ENCODE peak calls at places on chromosome 9, in seven cellular contexts. M is upper lobe of left lung, O is ovary, L is transverse colon, H is HepG2, W is tibial nerve, Q is H1. G is an unnamed sample.

GRCh38 chr9:31637265-31637664 is 747.2 kb upstream of the ACO1 start:
- DNase-seq in M (no peak), O (no peak), L (no peak), H (no peak), W (no peak), Q (no peak), G (no peak)

GRCh38 chr9:74577956-74578355 is 80.8 kb downstream of the RORB start:
- DNase-seq in M (no peak), O (no peak), L (no peak), H (peak; percentile 9), W (no peak), Q (no peak), G (no peak)

GRCh38 chr9:135198889-135199288 is 111.4 kb downstream of the OLFM1 start:
- DNase-seq in M (no peak), O (no peak), L (no peak), H (no peak), W (no peak), Q (no peak), G (no peak)

GRCh38 chr9:131669234-131670172 is 70.4 kb downstream of the RAPGEF1 start:
- DNase-seq in M (no peak), O (no peak), L (no peak), H (no peak), W (no peak), Q (no peak), G (no peak)

GRCh38 chr9:124008855-124009834 is 2.4 kb upstream of the LHX2 start:
- DNase-seq in M (peak; percentile 59), O (no peak), L (no peak), H (no peak), W (no peak), Q (no peak), G (no peak)

GRCh38 chr9:3186751-3187150 is 339.1 kb downstream of the RFX3 start:
- DNase-seq in M (no peak), O (no peak), L (no peak), H (no peak), W (no peak), Q (no peak), G (no peak)

GRCh38 chr9:87125819-87126218 is 178.5 kb upstream of the GAS1 start:
- DNase-seq in M (no peak), O (no peak), L (no peak), H (no peak), W (no peak), Q (no peak), G (no peak)

GRCh38 chr9:32430720-32431119 is 46.3 kb downstream of the ACO1 start:
- DNase-seq in M (no peak), O (no peak), L (no peak), H (no peak), W (no peak), Q (no peak), G (no peak)

GRCh38 chr9:89639367-89639795 is 34.6 kb downstream of the GADD45G start:
- DNase-seq in M (peak; percentile 89), O (peak; percentile 81), L (no peak), H (no peak), W (peak; percentile 51), Q (no peak), G (peak; percentile 64)

GRCh38 chr9:20513126-20513913 is 109.0 kb downstream of the MLLT3 start:
- DNase-seq in M (no peak), O (no peak), L (no peak), H (no peak), W (no peak), Q (no peak), G (no peak)

GRCh38 chr9:92774274-92774673 is 9.6 kb upstream of the BICD2 start:
- DNase-seq in M (no peak), O (no peak), L (no peak), H (no peak), W (no peak), Q (no peak), G (no peak)

GRCh38 chr9:70814597-70814996 is 306.8 kb downstream of the TRPM3 start:
- DNase-seq in M (no peak), O (no peak), L (no peak), H (no peak), W (no peak), Q (peak; percentile 19), G (no peak)

GRCh38 chr9:134221273-134222017 is 57.1 kb upstream of the RNU6ATAC start:
- DNase-seq in M (no peak), O (peak; percentile 21), L (no peak), H (no peak), W (no peak), Q (no peak), G (no peak)

GRCh38 chr9:75814667-75815066 is 75.8 kb upstream of the PCSK5 start:
- DNase-seq in M (no peak), O (no peak), L (no peak), H (no peak), W (no peak), Q (no peak), G (no peak)

GRCh38 chr9:14025741-14026140 is 288.2 kb downstream of the NFIB start:
- DNase-seq in M (no peak), O (no peak), L (no peak), H (no peak), W (no peak), Q (no peak), G (no peak)
- TF ChIP-seq EP300 in M (no peak), O (no peak), L (no peak), H (no peak), W (no peak), Q (no peak), G (no peak)

GRCh38 chr9:68991457-68991856 is 22.5 kb downstream of the PRKACG start:
- DNase-seq in M (no peak), O (no peak), L (no peak), H (no peak), W (no peak), Q (no peak), G (no peak)
- TF ChIP-seq EP300 in M (no peak), O (no peak), L (no peak), H (no peak), W (no peak), Q (no peak), G (no peak)

GRCh38 chr9:129774791-129775149 is 21.9 kb upstream of the PTGES start:
- DNase-seq in M (peak; percentile 42), O (no peak), L (no peak), H (no peak), W (no peak), Q (no peak), G (no peak)

GRCh38 chr9:129775443-129775842 is 22.6 kb upstream of the PTGES start:
- DNase-seq in M (no peak), O (no peak), L (no peak), H (no peak), W (no peak), Q (no peak), G (no peak)

GRCh38 chr9:129776566-129776937 is 23.7 kb upstream of the PTGES start:
- DNase-seq in M (no peak), O (no peak), L (no peak), H (no peak), W (no peak), Q (no peak), G (no peak)

GRCh38 chr9:129770741-129771140 is 17.9 kb upstream of the PTGES start:
- DNase-seq in M (no peak), O (no peak), L (no peak), H (no peak), W (no peak), Q (no peak), G (no peak)

GRCh38 chr9:129773262-129774048 is 20.6 kb upstream of the PTGES start:
- DNase-seq in M (no peak), O (no peak), L (peak; percentile 24), H (peak; percentile 69), W (peak; percentile 52), Q (no peak), G (peak; percentile 53)
- TF ChIP-seq EP300 in M (no peak), O (no peak), L (no peak), H (no peak), W (no peak), Q (no peak), G (no peak)

GRCh38 chr9:35516481-35516880 is 26.6 kb downstream of the RUSC2 start:
- DNase-seq in M (no peak), O (no peak), L (no peak), H (no peak), W (no peak), Q (no peak), G (no peak)
- TF ChIP-seq EP300 in M (no peak), O (no peak), L (no peak), H (no peak), W (no peak), Q (no peak), G (no peak)

DNA sequence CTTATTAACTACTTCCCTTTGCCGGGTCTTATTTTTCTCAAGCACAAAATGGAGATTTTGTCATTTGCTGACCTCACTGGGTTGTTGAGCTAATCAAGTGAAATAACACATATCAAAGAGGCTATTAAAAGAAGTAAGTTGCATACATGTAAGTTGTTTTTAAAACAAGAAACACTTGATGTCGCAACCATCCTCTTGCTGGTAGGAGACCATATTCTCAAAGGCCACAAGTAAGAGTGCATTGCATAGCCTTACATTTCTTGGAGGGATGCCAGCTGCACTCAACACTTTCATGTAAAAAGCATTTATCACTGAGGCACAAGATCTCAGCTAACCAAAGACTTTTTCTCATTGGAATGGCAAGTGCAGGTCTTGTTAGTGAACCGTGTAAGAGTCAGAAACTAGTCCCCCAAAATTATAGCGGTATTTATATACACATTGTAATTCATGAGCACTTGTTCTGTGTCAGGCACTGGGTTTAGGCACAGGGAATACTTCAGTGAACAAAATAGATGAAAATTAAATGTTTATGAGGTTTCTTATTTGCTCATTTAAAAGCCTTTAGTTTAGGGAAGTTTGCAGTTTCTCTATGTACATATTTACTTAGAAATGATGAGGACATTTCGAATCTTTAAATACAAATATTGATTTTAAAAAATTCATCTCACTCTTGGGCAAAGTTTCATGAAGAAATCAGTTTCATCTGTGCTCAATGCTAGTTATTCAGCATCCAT is 72.0 kb downstream of the ZFAND5 start:
- DNase-seq in M (no peak), O (no peak), L (peak; percentile 52), H (no peak), W (no peak), Q (no peak), G (peak; percentile 36)
- TF ChIP-seq EP300 in M (no peak), O (no peak), L (no peak), H (no peak), W (no peak), Q (no peak), G (no peak)

DNA sequence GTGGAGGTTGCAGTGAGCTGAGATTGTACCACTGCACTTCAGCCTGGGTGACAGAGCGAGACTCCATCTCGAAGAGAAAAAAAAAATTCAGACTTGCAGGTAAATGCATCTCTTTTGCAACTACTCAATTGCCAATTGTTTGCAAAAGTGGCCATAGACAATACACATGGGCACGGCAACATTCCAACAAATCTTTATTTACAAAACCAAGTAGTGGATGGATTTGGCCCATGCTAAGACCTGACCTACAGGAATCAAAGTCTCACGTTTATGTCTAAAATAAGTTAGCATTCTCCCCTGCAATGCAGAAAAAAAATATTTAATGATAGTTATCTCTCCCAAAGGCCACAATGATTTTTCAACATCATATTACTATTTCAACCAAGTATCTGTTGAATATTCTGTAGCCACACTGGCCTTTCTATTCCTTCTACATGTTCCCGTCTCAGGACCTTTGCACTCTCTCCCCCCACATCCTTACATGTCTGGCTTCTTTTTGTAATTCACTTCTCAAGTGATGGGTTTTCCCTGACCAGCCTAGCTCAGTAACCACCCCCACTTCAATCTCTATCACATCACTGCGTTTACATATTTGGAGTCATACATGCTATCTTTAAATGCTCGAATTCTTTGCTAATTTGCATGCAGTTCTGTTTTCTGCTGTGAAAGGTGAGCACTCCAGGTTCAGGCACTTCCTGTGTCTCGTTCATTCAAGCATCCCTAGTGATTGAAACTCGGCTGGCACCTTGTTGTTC is 54.2 kb downstream of the FNBP1 start:
- DNase-seq in M (no peak), O (no peak), L (peak; percentile 50), H (no peak), W (no peak), Q (no peak), G (no peak)
- TF ChIP-seq EP300 in M (no peak), O (no peak), L (no peak), H (no peak), W (no peak), Q (no peak), G (no peak)

G was measured in stomach.